ENCODE peak calls at places on chromosomes 7 and 10, in five cellular contexts. L, B, N, X and Z are unnamed samples.

GRCh38 chr7:137820156-137820555 is 26.6 kb downstream of the DGKI start:
- DNase-seq in L (no peak), N (no peak), X (no peak), B (no peak), Z (no peak)

GRCh38 chr7:15684834-15685233 is 1.6 kb downstream of the MEOX2 start:
- DNase-seq in X (no peak), L (no peak), B (no peak), N (peak; percentile 11), Z (no peak)

GRCh38 chr7:157234271-157234670 is 95.5 kb downstream of the UBE3C start:
- DNase-seq in X (no peak), B (no peak), L (peak; percentile 9), N (no peak), Z (no peak)

GRCh38 chr10:119667562-119668328 is 16.6 kb downstream of the BAG3 start:
- DNase-seq in B (no peak), N (peak; percentile 17), L (peak; percentile 95), X (no peak), Z (peak; percentile 26)

GRCh38 chr10:6721964-6722615 is 142.0 kb upstream of the PRKCQ start:
- DNase-seq in L (peak; percentile 79), N (no peak), B (no peak), X (no peak), Z (no peak)

GRCh38 chr10:99461230-99461629 is 30.8 kb upstream of the GOT1 start:
- DNase-seq in X (no peak), B (no peak), L (peak; percentile 34), N (no peak), Z (no peak)

GRCh38 chr7:144629011-144629410 is 206.8 kb downstream of the TPK1 start:
- DNase-seq in B (no peak), L (no peak), X (no peak), N (no peak), Z (no peak)

GRCh38 chr10:122446668-122447410 is 7.6 kb upstream of the ARMS2 start:
- DNase-seq in N (no peak), L (peak; percentile 62), B (no peak), X (no peak), Z (no peak)

GRCh38 chr7:116834815-116835533 is 27.4 kb upstream of the CAPZA2 start:
- DNase-seq in L (peak; percentile 69), N (no peak), X (no peak), B (no peak), Z (no peak)

GRCh38 chr7:94632338-94633024 is 23.5 kb downstream of the SGCE start:
- DNase-seq in L (peak; percentile 96), N (no peak), X (no peak), B (no peak), Z (no peak)

GRCh38 chr7:146830686-146831085 is 714.1 kb downstream of the CNTNAP2 start:
- DNase-seq in N (no peak), B (no peak), L (no peak), X (no peak), Z (no peak)

GRCh38 chr7:151432658-151433521 is 7.1 kb downstream of the CRYGN start:
- DNase-seq in B (no peak), N (no peak), L (no peak), X (no peak), Z (no peak)

GRCh38 chr7:1591396-1591795 is 21.6 kb upstream of the PSMG3 start:
- DNase-seq in X (no peak), L (no peak), B (no peak), N (no peak), Z (no peak)

GRCh38 chr10:84820596-84820995 is 492.2 kb downstream of the CCSER2 start:
- DNase-seq in X (no peak), B (no peak), L (no peak), N (no peak), Z (no peak)

GRCh38 chr7:5643280-5643679 is 138.2 kb downstream of the RNF216 start:
- DNase-seq in B (no peak), X (no peak), L (peak; percentile 52), N (no peak), Z (no peak)

GRCh38 chr10:125073996-125074395 is 86.4 kb downstream of the CTBP2 start:
- DNase-seq in N (no peak), L (no peak), X (no peak), B (no peak), Z (no peak)

GRCh38 chr10:983951-984705 is 4.1 kb upstream of the GTPBP4 start:
- DNase-seq in B (no peak), L (peak; percentile 53), X (no peak), N (no peak), Z (no peak)

GRCh38 chr7:100353685-100354330 is 4.1 kb upstream of the PILRB start:
- DNase-seq in N (no peak), B (no peak), L (no peak), X (no peak), Z (no peak)

GRCh38 chr7:26618898-26619297 is 245.5 kb downstream of the SKAP2 start:
- DNase-seq in L (no peak), N (no peak), X (no peak), B (no peak), Z (no peak)

GRCh38 chr7:44131173-44132009 is 8.0 kb upstream of the POLD2 start:
- DNase-seq in X (no peak), L (peak; percentile 38), B (no peak), N (peak; percentile 29), Z (no peak)

DNA sequence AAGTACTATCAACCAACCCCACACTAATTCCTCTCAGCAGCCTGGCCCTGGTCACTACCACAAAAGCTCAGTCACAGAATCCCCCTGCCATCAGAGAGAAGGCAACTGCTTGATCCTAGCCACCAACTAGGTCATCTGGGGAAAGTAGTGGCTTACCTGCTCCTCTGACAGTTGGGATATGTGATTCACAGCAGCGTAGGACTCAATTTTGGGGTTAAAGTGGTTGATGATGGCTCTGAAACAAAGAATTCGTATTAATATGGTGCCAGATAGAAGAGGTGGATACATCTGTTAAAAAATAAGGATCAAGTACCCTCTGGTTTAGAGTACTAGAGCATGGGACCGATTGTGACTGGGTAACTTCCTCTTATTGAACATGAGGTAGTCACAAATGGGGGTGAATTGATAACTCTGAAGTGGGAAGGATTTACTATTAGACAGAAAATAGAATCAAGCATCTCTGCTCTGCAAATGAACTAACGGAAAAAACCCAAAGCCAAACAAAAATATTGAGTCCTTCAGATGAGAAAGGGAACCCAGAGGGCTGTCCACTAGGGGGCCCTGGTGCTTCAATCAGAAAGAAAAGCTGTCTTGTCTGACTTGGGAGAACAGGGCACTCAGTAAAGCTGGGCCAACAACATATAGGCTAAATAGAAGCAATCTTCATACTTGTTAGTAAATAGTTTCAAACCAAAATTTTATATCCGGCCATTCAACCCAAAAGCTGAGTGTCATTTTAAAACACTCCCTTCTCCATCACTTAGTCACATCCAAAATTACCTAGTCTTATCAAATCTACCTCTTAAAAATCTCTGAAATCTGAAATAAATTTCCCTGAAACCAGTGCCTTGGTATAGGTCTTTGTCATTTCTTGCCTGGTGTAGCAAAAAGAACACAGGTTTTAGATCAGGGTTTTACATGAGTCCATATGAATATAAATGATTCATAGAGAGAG is 45.9 kb upstream of the KCNIP2 start:
- DNase-seq in B (peak; percentile 75), L (peak; percentile 91), N (peak; percentile 83), X (peak; percentile 35), Z (peak; percentile 79)
- TF ChIP-seq CTCF in B (peak; percentile 79), L (peak; percentile 96), N (peak; percentile 95), X (peak; percentile 84), Z (peak; percentile 94)

DNA sequence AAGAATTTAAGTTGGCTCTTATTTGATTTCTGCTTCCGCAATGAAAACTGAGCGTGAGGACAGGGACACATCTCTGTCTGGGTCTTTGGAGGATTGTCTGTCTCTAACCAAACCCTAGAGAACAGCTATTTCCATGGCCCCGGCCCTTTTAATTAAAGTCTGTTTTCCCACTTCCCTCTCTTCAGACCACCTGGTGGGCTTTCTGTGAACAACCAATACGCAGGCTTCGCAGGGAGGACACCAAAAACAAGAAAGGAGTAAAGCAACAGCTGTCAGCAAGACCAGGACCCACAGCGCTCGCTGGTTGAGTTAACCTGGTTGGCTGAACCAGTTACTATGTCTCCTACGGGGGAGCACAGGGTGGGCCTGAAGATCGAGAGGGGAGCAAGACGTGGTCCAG is 217.1 kb upstream of the FRMD4A start:
- DNase-seq in B (no peak), L (no peak), N (no peak), X (no peak), Z (no peak)
- TF ChIP-seq CTCF in B (no peak), L (no peak), N (peak; percentile 23), X (peak; percentile 45), Z (peak; percentile 34)

GRCh38 chr10:26435852-26436251 is 2.3 kb upstream of the APBB1IP start:
- DNase-seq in X (no peak), B (no peak), N (no peak), L (no peak), Z (no peak)

GRCh38 chr10:26436848-26437247 is 1.3 kb upstream of the APBB1IP start:
- DNase-seq in L (no peak), N (no peak), X (no peak), B (no peak), Z (no peak)

GRCh38 chr10:26439436-26440090 is 1.4 kb downstream of the APBB1IP start:
- DNase-seq in N (no peak), B (no peak), X (no peak), L (no peak), Z (no peak)

GRCh38 chr10:26438534-26439269 is 561 bp downstream of the APBB1IP start:
- DNase-seq in L (no peak), N (peak; percentile 30), B (no peak), X (peak; percentile 19), Z (no peak)

DNA sequence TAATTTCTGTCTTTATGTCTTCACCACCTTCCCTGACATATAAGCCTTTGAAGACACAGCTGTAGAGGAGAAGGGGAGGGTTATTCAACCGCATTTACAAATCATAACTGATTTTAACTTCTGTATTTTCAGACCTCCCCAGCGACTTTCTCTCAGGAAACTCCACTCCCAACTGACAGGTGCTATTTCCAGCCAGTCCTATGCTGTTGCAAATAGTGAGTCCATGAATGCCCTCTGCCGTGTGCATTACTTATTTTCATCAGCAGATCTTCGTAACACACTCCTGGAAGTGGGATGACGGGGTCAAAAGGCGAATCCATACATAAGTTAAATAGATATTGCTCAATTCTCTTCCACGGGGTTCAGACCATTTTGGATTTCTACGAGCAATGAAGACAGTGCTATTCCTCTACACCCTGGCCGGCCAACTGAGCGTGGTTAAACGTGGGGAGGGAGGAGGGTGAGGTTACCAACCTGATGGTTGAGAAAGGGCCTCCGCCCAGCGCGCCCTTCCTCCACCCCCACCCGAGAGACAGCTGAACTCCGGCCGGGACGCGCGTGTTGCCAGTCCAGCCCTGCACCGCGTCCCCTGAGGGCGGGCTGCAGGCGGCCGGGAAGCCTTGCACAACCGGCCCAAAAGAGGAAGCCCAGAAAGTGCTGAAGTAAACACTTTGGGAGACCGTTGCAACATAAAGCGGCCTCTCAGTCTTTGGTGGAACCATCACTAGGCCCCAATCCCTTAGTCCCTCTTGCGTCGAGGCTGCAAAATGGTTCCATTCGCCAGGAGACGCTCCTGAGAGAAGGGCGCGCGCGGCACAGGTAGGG is at the start of gene APBB1IP:
- DNase-seq in N (peak; percentile 10), L (no peak), B (peak; percentile 66), X (no peak), Z (no peak)
- TF ChIP-seq CTCF in N (no peak), L (no peak), B (peak; percentile 2), X (no peak), Z (no peak)

GRCh38 chr10:102813017-102813541 is 24.1 kb downstream of the CYP17A1 start:
- DNase-seq in L (no peak), X (no peak), N (no peak), B (no peak), Z (no peak)

GRCh38 chr10:102813734-102814455 is 23.3 kb downstream of the CYP17A1 start:
- DNase-seq in X (no peak), L (peak; percentile 76), B (no peak), N (no peak), Z (no peak)

GRCh38 chr10:102815790-102816549 is 21.2 kb downstream of the CYP17A1 start:
- DNase-seq in B (no peak), N (no peak), L (peak; percentile 97), X (no peak), Z (no peak)

GRCh38 chr10:102814456-102814871 is 22.7 kb downstream of the CYP17A1 start:
- DNase-seq in B (no peak), X (no peak), N (no peak), L (peak; percentile 83), Z (no peak)

GRCh38 chr10:102814873-102815661 is 22.1 kb downstream of the CYP17A1 start:
- DNase-seq in X (no peak), N (no peak), B (no peak), L (peak; percentile 74), Z (no peak)
- TF ChIP-seq CTCF in X (no peak), N (no peak), B (no peak), L (no peak), Z (no peak)